ENCODE peak calls at places on chromosomes 5 and 9, in five cellular contexts. X is stimulated activated CD4-positive, alpha-beta T cell treated with anti-CD3 and anti-CD28 coated beads, TNF-alpha, amount 100 ng/mL, for 4 hours; Z is upper lobe of right lung; M is DMS79; I is mesothelial cell of epicardium. H is an unnamed sample.

GRCh38 chr5:40775085-40775845 is 19.5 kb upstream of the TTC33 start:
- DNase-seq in X (no peak), M (no peak), I (no peak), Z (no peak), H (no peak)

GRCh38 chr9:92026206-92027002 is 76.4 kb upstream of the ROR2 start:
- DNase-seq in X (no peak), Z (no peak), M (no peak), I (no peak), H (no peak)

GRCh38 chr9:121637441-121638222 is 13.8 kb upstream of the DAB2IP start:
- DNase-seq in M (no peak), X (no peak), Z (no peak), I (no peak), H (no peak)

GRCh38 chr5:137923856-137924255 is 34.6 kb downstream of the PKD2L2 start:
- DNase-seq in M (no peak), Z (no peak), X (no peak), I (no peak), H (no peak)

GRCh38 chr9:107906074-107906473 is 416.5 kb upstream of the KLF4 start:
- DNase-seq in M (no peak), X (no peak), I (no peak), Z (no peak), H (no peak)

GRCh38 chr9:92774274-92774673 is 9.6 kb upstream of the BICD2 start:
- DNase-seq in I (no peak), Z (no peak), M (no peak), X (no peak), H (no peak)

GRCh38 chr5:35046754-35047153 is 995 bp downstream of the AGXT2 start:
- DNase-seq in I (no peak), Z (no peak), M (no peak), X (no peak), H (no peak)

GRCh38 chr9:111949919-111950318 is 53.3 kb downstream of the UGCG start:
- DNase-seq in I (no peak), X (no peak), Z (no peak), M (no peak), H (no peak)

GRCh38 chr9:16869140-16869903 is 1.1 kb downstream of the BNC2 start:
- DNase-seq in I (no peak), M (no peak), Z (no peak), X (no peak), H (no peak)

GRCh38 chr9:134570151-134570621 is 71.4 kb upstream of the COL5A1 start:
- DNase-seq in M (peak; percentile 94), Z (peak; percentile 38), X (no peak), I (peak; percentile 29), H (no peak)

GRCh38 chr5:76546497-76547102 is 76.6 kb downstream of the F2RL2 start:
- DNase-seq in Z (no peak), M (no peak), X (no peak), I (no peak), H (peak; percentile 20)

GRCh38 chr5:145825751-145826180 is 9.4 kb downstream of the PRELID2 start:
- DNase-seq in X (no peak), Z (no peak), I (no peak), M (no peak), H (no peak)

GRCh38 chr5:43627028-43627427 is 24.0 kb downstream of the NNT start:
- DNase-seq in X (no peak), I (no peak), Z (no peak), M (no peak), H (no peak)

GRCh38 chr5:147483961-147484707 is 25.7 kb downstream of the DPYSL3 start:
- DNase-seq in X (no peak), Z (no peak), M (peak; percentile 26), I (peak; percentile 49), H (no peak)